ENCODE peak calls at places on chromosome 1, in four cellular contexts. H, A, Z and D are unnamed samples.

GRCh38 chr1:101051688-101052638 is 26.4 kb upstream of the DPH5 start:
- DNase-seq in H (no peak), A (no peak), Z (no peak), D (no peak)

GRCh38 chr1:16118706-16119105 is 37.2 kb downstream of the EPHA2 start:
- DNase-seq in H (no peak), A (no peak), Z (no peak), D (peak; percentile 21)

GRCh38 chr1:40974945-40975344 is 4.6 kb upstream of the CTPS1 start:
- DNase-seq in H (no peak), A (no peak), Z (no peak), D (no peak)

GRCh38 chr1:66335859-66336640 is 197.9 kb upstream of the SGIP1 start:
- DNase-seq in H (peak; percentile 22), A (peak; percentile 51), Z (no peak), D (peak; percentile 91)

GRCh38 chr1:7389201-7389785 is 381.8 kb upstream of the VAMP3 start:
- DNase-seq in H (no peak), A (no peak), Z (no peak), D (no peak)

GRCh38 chr1:46522184-46522968 is 29.1 kb downstream of the KNCN start:
- DNase-seq in H (no peak), A (peak; percentile 21), Z (peak; percentile 92), D (peak; percentile 59)

GRCh38 chr1:147169840-147170674 is 2.2 kb downstream of the PRKAB2 start:
- DNase-seq in H (no peak), A (no peak), Z (no peak), D (no peak)

GRCh38 chr1:102498929-102499328 is 502.2 kb upstream of the OLFM3 start:
- DNase-seq in H (no peak), A (no peak), Z (no peak), D (no peak)

GRCh38 chr1:116242741-116243140 is 130.3 kb upstream of the ATP1A1 start:
- DNase-seq in H (no peak), A (peak; percentile 73), Z (no peak), D (peak; percentile 79)

GRCh38 chr1:236137285-236137852 is 5.0 kb upstream of the GPR137B start:
- DNase-seq in H (no peak), A (no peak), Z (no peak), D (no peak)

GRCh38 chr1:171610385-171610784 is 11.7 kb upstream of the MYOCOS start:
- DNase-seq in H (no peak), A (no peak), Z (peak; percentile 71), D (no peak)

GRCh38 chr1:61264825-61265242 is 182.5 kb downstream of the NFIA start:
- DNase-seq in H (no peak), A (no peak), Z (no peak), D (no peak)

GRCh38 chr1:199522936-199523335 is 504.6 kb upstream of the NR5A2 start:
- DNase-seq in H (no peak), A (no peak), Z (no peak), D (no peak)

GRCh38 chr1:76187436-76187835 is 112.9 kb downstream of the ST6GALNAC3 start:
- DNase-seq in H (no peak), A (no peak), Z (no peak), D (no peak)

GRCh38 chr1:7459915-7460314 is 311.2 kb upstream of the VAMP3 start:
- DNase-seq in H (no peak), A (no peak), Z (no peak), D (no peak)